ENCODE peak calls at places on chromosomes 16 and 17, in eight cellular contexts. One of them, this sample, is unnamed.

GRCh38 chr17:2703606-2704005 is 8.0 kb downstream of the CLUH start:
- DNase-seq in tibial nerve: no peak
- DNase-seq in GM23338: no peak
- DNase-seq in GM12865: no peak
- DNase-seq in lower lobe of right lung: peak; percentile 34
- DNase-seq in colonic mucosa: no peak
- DNase-seq in AG04449: no peak
- DNase-seq in cardiac fibroblast: no peak
- DNase-seq in this sample: no peak

GRCh38 chr17:7383371-7383741 is 2.5 kb downstream of the TNK1 start:
- DNase-seq in tibial nerve: no peak
- DNase-seq in GM23338: no peak
- DNase-seq in GM12865: no peak
- DNase-seq in lower lobe of right lung: no peak
- DNase-seq in colonic mucosa: no peak
- DNase-seq in AG04449: no peak
- DNase-seq in cardiac fibroblast: no peak
- DNase-seq in this sample: no peak

GRCh38 chr17:29078183-29079045 is 35.5 kb downstream of the PIPOX start:
- DNase-seq in tibial nerve: no peak
- DNase-seq in GM23338: no peak
- DNase-seq in GM12865: no peak
- DNase-seq in lower lobe of right lung: no peak
- DNase-seq in colonic mucosa: no peak
- DNase-seq in AG04449: no peak
- DNase-seq in cardiac fibroblast: peak; percentile 37
- DNase-seq in this sample: no peak

GRCh38 chr16:47732122-47732805 is 271.1 kb downstream of the PHKB start:
- DNase-seq in tibial nerve: no peak
- DNase-seq in GM23338: peak; percentile 2
- DNase-seq in GM12865: no peak
- DNase-seq in lower lobe of right lung: no peak
- DNase-seq in colonic mucosa: no peak
- DNase-seq in AG04449: peak; percentile 67
- DNase-seq in cardiac fibroblast: peak; percentile 68
- DNase-seq in this sample: no peak

GRCh38 chr17:28682655-28683054 is 20.6 kb downstream of the SUPT6H start:
- DNase-seq in tibial nerve: no peak
- DNase-seq in GM23338: no peak
- DNase-seq in GM12865: no peak
- DNase-seq in lower lobe of right lung: no peak
- DNase-seq in colonic mucosa: no peak
- DNase-seq in AG04449: no peak
- DNase-seq in cardiac fibroblast: no peak
- DNase-seq in this sample: no peak

GRCh38 chr17:82415336-82415735 is 2.8 kb upstream of the HEXD start:
- DNase-seq in tibial nerve: no peak
- DNase-seq in GM23338: no peak
- DNase-seq in GM12865: no peak
- DNase-seq in lower lobe of right lung: no peak
- DNase-seq in colonic mucosa: no peak
- DNase-seq in AG04449: no peak
- DNase-seq in cardiac fibroblast: no peak
- DNase-seq in this sample: no peak

GRCh38 chr16:7423436-7423941 is 90.8 kb downstream of the RBFOX1 start:
- DNase-seq in tibial nerve: no peak
- DNase-seq in GM23338: no peak
- DNase-seq in GM12865: no peak
- DNase-seq in lower lobe of right lung: no peak
- DNase-seq in colonic mucosa: no peak
- DNase-seq in AG04449: no peak
- DNase-seq in cardiac fibroblast: no peak
- DNase-seq in this sample: no peak

GRCh38 chr17:27430882-27431491 is 25.3 kb upstream of the KSR1 start:
- DNase-seq in tibial nerve: no peak
- DNase-seq in GM23338: peak; percentile 67
- DNase-seq in GM12865: peak; percentile 25
- DNase-seq in lower lobe of right lung: no peak
- DNase-seq in colonic mucosa: peak; percentile 42
- DNase-seq in AG04449: no peak
- DNase-seq in cardiac fibroblast: peak; percentile 44
- DNase-seq in this sample: peak; percentile 16

GRCh38 chr16:24253192-24253591 is 2.9 kb upstream of the CACNG3 start:
- DNase-seq in tibial nerve: no peak
- DNase-seq in GM23338: peak; percentile 95
- DNase-seq in GM12865: peak; percentile 73
- DNase-seq in lower lobe of right lung: no peak
- DNase-seq in colonic mucosa: no peak
- DNase-seq in AG04449: no peak
- DNase-seq in cardiac fibroblast: peak; percentile 39
- DNase-seq in this sample: no peak

GRCh38 chr17:607341-608060 is 107.1 kb downstream of the VPS53 start:
- DNase-seq in tibial nerve: no peak
- DNase-seq in GM23338: no peak
- DNase-seq in GM12865: no peak
- DNase-seq in lower lobe of right lung: no peak
- DNase-seq in colonic mucosa: no peak
- DNase-seq in AG04449: no peak
- DNase-seq in cardiac fibroblast: no peak
- DNase-seq in this sample: no peak

GRCh38 chr17:81074875-81075274 is 39.9 kb downstream of the BAIAP2 start:
- DNase-seq in tibial nerve: no peak
- DNase-seq in GM23338: no peak
- DNase-seq in GM12865: no peak
- DNase-seq in lower lobe of right lung: no peak
- DNase-seq in colonic mucosa: no peak
- DNase-seq in AG04449: no peak
- DNase-seq in cardiac fibroblast: no peak
- DNase-seq in this sample: no peak

DNA sequence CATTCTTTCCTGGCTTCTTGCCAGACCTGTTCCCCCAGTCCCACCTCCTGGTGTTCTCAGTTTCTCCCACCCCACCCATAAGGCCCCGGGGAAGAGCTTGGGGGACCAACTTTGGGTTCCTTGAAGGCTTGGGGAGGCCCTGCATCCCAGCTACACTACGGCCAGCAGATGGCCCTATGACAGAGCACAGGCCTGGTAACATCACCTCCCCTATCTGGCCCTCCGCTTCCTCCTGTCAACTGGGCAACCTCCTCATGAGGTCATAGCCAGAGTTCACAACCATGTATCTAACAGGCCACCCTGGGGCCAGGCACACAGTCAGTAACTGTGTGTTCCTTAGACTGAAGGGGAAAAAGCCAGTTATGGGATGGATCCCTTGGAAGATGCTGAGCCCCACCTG is 31.4 kb downstream of the MYO15A start:
- DNase-seq in tibial nerve: no peak
- DNase-seq in GM23338: peak; percentile 57
- DNase-seq in GM12865: peak; percentile 27
- DNase-seq in lower lobe of right lung: no peak
- DNase-seq in colonic mucosa: no peak
- DNase-seq in AG04449: no peak
- DNase-seq in cardiac fibroblast: peak; percentile 32
- DNase-seq in this sample: no peak
- TF ChIP-seq CTCF in tibial nerve: no peak
- TF ChIP-seq CTCF in GM23338: peak; percentile 73
- TF ChIP-seq CTCF in GM12865: peak; percentile 30
- TF ChIP-seq CTCF in lower lobe of right lung: no peak
- TF ChIP-seq CTCF in colonic mucosa: no peak
- TF ChIP-seq CTCF in AG04449: peak; percentile 39
- TF ChIP-seq CTCF in cardiac fibroblast: peak; percentile 41
- TF ChIP-seq CTCF in this sample: peak; percentile 18

DNA sequence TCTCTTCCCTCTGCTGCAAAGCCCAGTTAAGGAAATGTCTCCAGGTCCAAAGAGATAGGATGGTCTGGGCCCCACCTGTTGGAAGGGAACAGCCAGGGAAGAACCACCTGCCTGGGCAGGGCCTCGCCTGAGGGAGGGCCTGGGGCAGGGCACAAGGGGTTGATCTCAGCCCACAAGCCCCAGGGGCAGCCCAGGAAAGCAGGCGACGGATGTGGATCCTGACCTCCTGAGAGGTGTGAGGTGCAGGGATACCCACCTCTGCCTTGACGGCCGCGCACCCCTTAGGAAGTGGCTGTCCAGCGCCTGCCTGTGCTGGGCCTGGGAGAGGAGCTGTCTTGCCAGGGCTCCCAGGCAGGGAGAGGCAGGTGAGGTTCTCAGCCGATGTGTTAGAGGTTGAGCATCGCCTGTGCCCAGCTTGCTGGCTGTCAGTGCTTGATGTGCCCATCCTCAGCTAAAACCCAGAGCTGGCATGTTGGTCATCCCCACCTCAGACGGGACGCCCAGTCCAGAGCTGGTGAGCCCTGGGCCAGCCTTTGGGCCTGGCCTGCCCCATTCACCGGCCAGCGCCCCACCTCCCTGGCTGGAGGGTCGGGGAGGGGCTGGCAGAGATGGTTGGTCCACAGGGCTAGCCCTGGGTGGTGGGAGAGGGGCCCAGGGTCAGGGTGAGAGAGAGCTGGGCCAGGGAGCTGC is 434 bp downstream of the CEMP1 start:
- DNase-seq in tibial nerve: no peak
- DNase-seq in GM23338: no peak
- DNase-seq in GM12865: no peak
- DNase-seq in lower lobe of right lung: no peak
- DNase-seq in colonic mucosa: peak; percentile 24
- DNase-seq in AG04449: no peak
- DNase-seq in cardiac fibroblast: no peak
- DNase-seq in this sample: no peak
- H3K4me3 ChIP-seq in tibial nerve: no peak overlapping the region
- H3K4me3 ChIP-seq in GM23338: peak overlapping the region; percentile 83
- H3K4me3 ChIP-seq in GM12865: no peak overlapping the region
- H3K4me3 ChIP-seq in lower lobe of right lung: peak overlapping the region; percentile 69
- H3K4me3 ChIP-seq in colonic mucosa: no peak overlapping the region
- H3K4me3 ChIP-seq in AG04449: no peak overlapping the region
- H3K4me3 ChIP-seq in cardiac fibroblast: no peak overlapping the region
- H3K4me3 ChIP-seq in this sample: peak overlapping the region; percentile 47

DNA sequence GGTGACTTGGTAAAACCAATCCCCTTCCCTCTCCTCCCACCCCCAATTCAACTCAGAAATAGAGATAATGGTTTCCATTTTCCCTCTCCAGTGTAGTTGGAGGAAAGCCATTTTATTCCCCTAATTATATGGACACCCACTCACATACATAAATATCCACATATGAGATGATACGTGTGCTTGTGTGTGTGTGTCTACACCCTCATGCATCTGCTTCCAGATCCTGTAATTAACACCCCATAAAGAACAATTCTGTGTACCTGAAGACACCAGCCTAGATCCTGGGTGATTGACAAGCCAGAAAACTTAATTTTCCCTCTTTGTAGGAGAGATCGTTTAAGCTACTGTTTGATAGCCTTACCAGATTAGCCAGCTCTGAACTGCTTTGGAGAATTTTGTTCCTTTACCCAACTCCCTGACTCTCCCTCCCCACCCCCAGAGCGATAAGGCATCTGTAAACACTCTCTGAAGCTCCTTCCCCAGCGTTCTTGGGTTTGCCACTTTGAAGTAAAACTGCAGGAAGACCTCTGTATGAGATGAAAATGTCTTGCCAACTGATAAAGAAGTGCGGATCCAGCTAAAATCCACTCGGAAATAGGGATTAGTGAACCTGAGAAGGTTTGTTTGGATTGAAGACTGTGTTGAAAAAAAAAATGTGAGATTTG is 175.7 kb downstream of the RGS9 start:
- DNase-seq in tibial nerve: no peak
- DNase-seq in GM23338: no peak
- DNase-seq in GM12865: no peak
- DNase-seq in lower lobe of right lung: no peak
- DNase-seq in colonic mucosa: no peak
- DNase-seq in AG04449: no peak
- DNase-seq in cardiac fibroblast: no peak
- DNase-seq in this sample: no peak
- TF ChIP-seq CTCF in tibial nerve: no peak
- TF ChIP-seq CTCF in GM23338: no peak
- TF ChIP-seq CTCF in GM12865: no peak
- TF ChIP-seq CTCF in lower lobe of right lung: no peak
- TF ChIP-seq CTCF in colonic mucosa: no peak
- TF ChIP-seq CTCF in AG04449: no peak
- TF ChIP-seq CTCF in cardiac fibroblast: no peak
- TF ChIP-seq CTCF in this sample: no peak

GRCh38 chr17:47693667-47694017 is 319 bp upstream of the TBKBP1 start:
- DNase-seq in tibial nerve: no peak
- DNase-seq in GM23338: no peak
- DNase-seq in GM12865: no peak
- DNase-seq in lower lobe of right lung: no peak
- DNase-seq in colonic mucosa: peak; percentile 22
- DNase-seq in AG04449: no peak
- DNase-seq in cardiac fibroblast: no peak
- DNase-seq in this sample: no peak

GRCh38 chr17:47694018-47694817 is at the start of gene TBKBP1:
- DNase-seq in tibial nerve: no peak
- DNase-seq in GM23338: peak; percentile 92
- DNase-seq in GM12865: no peak
- DNase-seq in lower lobe of right lung: peak; percentile 66
- DNase-seq in colonic mucosa: peak; percentile 26
- DNase-seq in AG04449: no peak
- DNase-seq in cardiac fibroblast: peak; percentile 80
- DNase-seq in this sample: no peak

GRCh38 chr17:47695664-47696376 is 1.9 kb downstream of the TBKBP1 start:
- DNase-seq in tibial nerve: no peak
- DNase-seq in GM23338: no peak
- DNase-seq in GM12865: no peak
- DNase-seq in lower lobe of right lung: no peak
- DNase-seq in colonic mucosa: no peak
- DNase-seq in AG04449: no peak
- DNase-seq in cardiac fibroblast: no peak
- DNase-seq in this sample: no peak

GRCh38 chr17:47696717-47697642 is 3.0 kb downstream of the TBKBP1 start:
- DNase-seq in tibial nerve: no peak
- DNase-seq in GM23338: no peak
- DNase-seq in GM12865: no peak
- DNase-seq in lower lobe of right lung: no peak
- DNase-seq in colonic mucosa: no peak
- DNase-seq in AG04449: no peak
- DNase-seq in cardiac fibroblast: no peak
- DNase-seq in this sample: no peak

DNA sequence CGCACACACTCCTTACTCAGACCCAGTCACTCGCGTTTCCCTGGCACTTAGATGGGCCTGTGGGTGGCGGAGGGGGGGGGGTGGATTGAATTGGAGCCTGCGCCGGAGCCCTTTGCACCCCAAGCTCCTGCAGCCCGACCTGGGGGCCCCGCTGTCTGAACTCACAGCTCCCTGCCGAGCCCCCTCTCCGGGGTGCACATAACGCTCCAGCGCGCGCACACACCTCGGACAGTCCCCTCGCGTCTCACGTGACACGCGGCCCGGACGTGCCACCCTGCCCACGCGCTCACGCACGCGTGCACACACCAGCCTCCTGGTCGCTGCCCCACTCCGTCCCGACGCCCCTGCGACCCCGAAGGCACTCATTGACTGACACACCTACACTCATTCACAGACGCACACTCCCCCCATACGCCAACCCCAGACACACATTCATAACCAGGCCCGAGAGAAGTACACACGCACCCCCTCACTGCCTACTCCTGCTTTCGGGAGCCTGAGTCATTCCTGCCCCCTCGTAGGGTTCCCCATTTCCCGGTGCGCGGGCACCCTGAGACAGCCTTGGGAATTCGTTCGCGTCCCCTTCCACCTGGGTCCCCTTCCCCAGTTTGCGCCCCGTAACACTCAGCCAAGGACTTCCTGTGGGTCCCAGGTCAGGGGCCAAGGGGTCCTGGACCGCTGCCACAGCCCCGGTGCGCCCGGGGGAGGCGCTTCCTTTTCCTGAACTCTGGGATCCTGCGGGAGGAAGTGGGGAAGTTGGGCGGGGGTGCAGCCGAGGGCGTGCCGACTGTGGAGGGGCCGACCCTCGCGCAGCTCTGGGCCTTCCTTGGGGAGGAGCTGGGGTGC is 1.1 kb downstream of the TBKBP1 start:
- DNase-seq in tibial nerve: peak; percentile 60
- DNase-seq in GM23338: peak; percentile 71
- DNase-seq in GM12865: no peak
- DNase-seq in lower lobe of right lung: peak; percentile 84
- DNase-seq in colonic mucosa: peak; percentile 41
- DNase-seq in AG04449: no peak
- DNase-seq in cardiac fibroblast: peak; percentile 66
- DNase-seq in this sample: no peak
- H3K4me3 ChIP-seq in tibial nerve: peak overlapping the region; percentile 91
- H3K4me3 ChIP-seq in GM23338: peak overlapping the region; percentile 93
- H3K4me3 ChIP-seq in GM12865: no peak overlapping the region
- H3K4me3 ChIP-seq in lower lobe of right lung: peak overlapping the region; percentile 94
- H3K4me3 ChIP-seq in colonic mucosa: peak overlapping the region; percentile 85
- H3K4me3 ChIP-seq in AG04449: peak overlapping the region; percentile 67
- H3K4me3 ChIP-seq in cardiac fibroblast: peak overlapping the region; percentile 65
- H3K4me3 ChIP-seq in this sample: peak overlapping the region; percentile 63

This sample was measured in HFF-Myc.